ENCODE peak calls at places on chromosomes 16 and 17, in ten cellular contexts. H is GM23248, P is breast epithelium, J is colonic mucosa, N is NB4, C is Peyer's patch, O is cardiac fibroblast, D is dorsolateral prefrontal cortex, W is HL-60, I is fibroblast of pulmonary artery. Y is an unnamed sample.

GRCh38 chr16:75599452-75600277 is 23.4 kb downstream of the ADAT1 start:
- DNase-seq in N (no peak), P (no peak), D (no peak), J (no peak), I (no peak), O (no peak), H (peak), C (no peak), W (no peak), Y (no peak)

GRCh38 chr17:6027342-6028024 is 42.7 kb upstream of the WSCD1 start:
- DNase-seq in W (no peak), P (no peak), C (no peak), N (no peak), I (no peak), D (no peak), H (no peak), J (no peak), O (no peak), Y (no peak)

GRCh38 chr17:77869665-77870132 is 88.8 kb upstream of the TNRC6C start:
- DNase-seq in C (peak), W (peak), N (peak), I (no peak), H (no peak), D (no peak), P (no peak), J (no peak), O (no peak), Y (no peak)

GRCh38 chr17:77444653-77445029 is 303.9 kb downstream of the SEC14L1 start:
- DNase-seq in H (peak), W (no peak), P (no peak), J (peak), N (peak), O (peak), I (peak), D (no peak), C (no peak), Y (no peak)

GRCh38 chr16:72783716-72784320 is 264.1 kb downstream of the ZFHX3 start:
- DNase-seq in D (no peak), J (no peak), N (peak), I (peak), C (no peak), P (no peak), W (no peak), H (peak), O (peak), Y (no peak)

GRCh38 chr16:67185003-67185865 is 1.5 kb upstream of the MATCAP1 start:
- DNase-seq in H (peak), D (peak), W (no peak), N (peak), J (peak), I (peak), O (peak), P (peak), C (peak), Y (peak)

GRCh38 chr17:42403150-42403549 is 14.9 kb upstream of the STAT3 start:
- DNase-seq in O (no peak), J (peak), I (no peak), W (no peak), N (peak), P (no peak), H (no peak), C (peak), D (no peak), Y (peak)

GRCh38 chr16:70460737-70461261 is 6.4 kb downstream of the FCSK start:
- DNase-seq in N (no peak), J (no peak), C (no peak), D (no peak), P (no peak), H (peak), I (peak), W (no peak), O (no peak), Y (no peak)

GRCh38 chr17:19728114-19728495 is 11.7 kb upstream of the SLC47A2 start:
- DNase-seq in W (peak), D (peak), P (peak), J (peak), N (no peak), I (peak), C (peak), O (peak), H (peak), Y (no peak)

GRCh38 chr17:13306310-13306962 is 288.6 kb upstream of the ELAC2 start:
- DNase-seq in I (peak), C (no peak), D (no peak), N (peak), O (peak), H (peak), P (no peak), J (no peak), W (peak), Y (peak)

GRCh38 chr17:42779942-42780815 is at the start of gene WNK4:
- DNase-seq in H (peak), P (no peak), W (no peak), O (peak), N (no peak), J (peak), I (peak), D (no peak), C (no peak), Y (no peak)

GRCh38 chr17:41537990-41538389 is 9.9 kb upstream of the KRT19 start:
- DNase-seq in I (peak), J (no peak), C (no peak), W (no peak), P (peak), O (peak), N (no peak), H (no peak), D (no peak), Y (no peak)

GRCh38 chr17:233473-233941 is 52.1 kb upstream of the DOC2B start:
- DNase-seq in W (no peak), C (no peak), D (no peak), J (peak), O (no peak), I (no peak), H (no peak), N (peak), P (no peak), Y (no peak)

GRCh38 chr17:7837375-7838290 is 3.6 kb downstream of the KDM6B start:
- DNase-seq in J (no peak), P (no peak), I (no peak), W (no peak), C (no peak), N (peak), D (no peak), H (peak), O (no peak), Y (no peak)

GRCh38 chr16:29290631-29291247 is 115.8 kb downstream of the NPIPB11 start:
- DNase-seq in D (no peak), W (peak), J (peak), N (peak), O (peak), I (peak), P (peak), H (peak), C (peak), Y (no peak)

GRCh38 chr16:86676216-86676800 is 98.0 kb downstream of the FOXL1 start:
- DNase-seq in N (no peak), O (peak), D (no peak), J (no peak), I (peak), W (no peak), P (no peak), C (no peak), H (peak), Y (no peak)

GRCh38 chr17:71937914-71938313 is 182.9 kb upstream of the SOX9 start:
- DNase-seq in O (no peak), H (no peak), D (no peak), N (no peak), W (no peak), I (no peak), J (no peak), P (no peak), C (no peak), Y (no peak)

GRCh38 chr16:67000384-67001158 is 12.2 kb downstream of the CES4A start:
- DNase-seq in I (peak), C (peak), J (peak), D (peak), W (peak), H (peak), O (no peak), N (peak), P (peak), Y (no peak)

GRCh38 chr17:63688396-63689020 is 11.4 kb downstream of the LIMD2 start:
- DNase-seq in C (no peak), W (no peak), I (no peak), N (no peak), O (no peak), P (no peak), H (no peak), D (no peak), J (no peak), Y (no peak)

GRCh38 chr16:84752600-84752999 is 52.8 kb downstream of the USP10 start:
- DNase-seq in O (no peak), H (no peak), N (no peak), D (no peak), W (no peak), P (no peak), C (no peak), I (no peak), J (no peak), Y (no peak)

GRCh38 chr16:19804538-19805323 is 79.9 kb downstream of the GPRC5B start:
- DNase-seq in P (peak), D (no peak), H (no peak), N (peak), I (peak), O (peak), C (peak), W (peak), J (peak), Y (peak)

GRCh38 chr16:30113711-30114333 is 485 bp upstream of the GDPD3 start:
- DNase-seq in O (peak), D (no peak), C (no peak), N (no peak), W (no peak), H (peak), J (peak), I (no peak), P (no peak), Y (no peak)

GRCh38 chr17:13544292-13544691 is 57.4 kb downstream of the HS3ST3A1 start:
- DNase-seq in N (no peak), O (peak), P (peak), H (peak), C (no peak), W (no peak), D (no peak), I (peak), J (no peak), Y (no peak)

GRCh38 chr16:12187939-12188673 is 211.6 kb downstream of the SNX29 start:
- DNase-seq in N (no peak), H (peak), O (no peak), D (no peak), P (no peak), I (no peak), W (no peak), C (no peak), J (no peak), Y (no peak)

DNA sequence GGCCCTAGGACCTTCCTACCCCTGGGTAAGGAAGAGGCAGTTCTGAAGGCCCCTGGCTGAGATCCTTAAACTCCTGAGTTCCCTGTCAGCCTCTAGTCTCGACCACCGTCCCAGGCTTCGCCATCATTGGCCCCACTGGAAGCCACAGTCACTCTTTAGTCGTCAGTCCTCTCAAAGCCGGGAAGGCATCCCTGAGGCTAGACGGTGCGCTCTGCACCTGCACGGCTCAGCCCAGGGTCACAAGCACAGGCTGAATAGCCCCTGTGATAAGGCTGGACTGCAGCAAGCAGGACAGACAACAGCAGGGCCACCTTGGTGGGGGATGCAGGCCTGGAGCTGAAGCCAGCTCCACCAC is 3.3 kb upstream of the HEXIM1 start:
- DNase-seq in D (no peak), N (no peak), O (no peak), H (no peak), P (no peak), W (no peak), J (no peak), I (no peak), C (no peak), Y (no peak)
- H3K4me3 ChIP-seq in D (no peak), N (no peak), O (no peak), H (no peak), P (peak), W (no peak), J (no peak), I (no peak), C (peak), Y (no peak)

GRCh38 chr17:80795090-80795609 is 196.5 kb upstream of the CHMP6 start:
- DNase-seq in H (no peak), I (no peak), N (no peak), W (no peak), O (no peak), D (no peak), J (no peak), P (no peak), C (no peak), Y (no peak)

GRCh38 chr17:80793421-80793820 is 198.2 kb upstream of the CHMP6 start:
- DNase-seq in W (no peak), J (no peak), P (no peak), N (no peak), H (no peak), O (no peak), D (no peak), C (no peak), I (no peak), Y (no peak)

GRCh38 chr17:80793851-80794267 is 197.8 kb upstream of the CHMP6 start:
- DNase-seq in W (no peak), N (no peak), J (no peak), C (no peak), O (peak), P (no peak), I (peak), D (no peak), H (peak), Y (no peak)

GRCh38 chr17:80795737-80796136 is 195.9 kb upstream of the CHMP6 start:
- DNase-seq in N (no peak), J (no peak), I (peak), C (no peak), O (no peak), W (no peak), D (peak), H (no peak), P (no peak), Y (no peak)

DNA sequence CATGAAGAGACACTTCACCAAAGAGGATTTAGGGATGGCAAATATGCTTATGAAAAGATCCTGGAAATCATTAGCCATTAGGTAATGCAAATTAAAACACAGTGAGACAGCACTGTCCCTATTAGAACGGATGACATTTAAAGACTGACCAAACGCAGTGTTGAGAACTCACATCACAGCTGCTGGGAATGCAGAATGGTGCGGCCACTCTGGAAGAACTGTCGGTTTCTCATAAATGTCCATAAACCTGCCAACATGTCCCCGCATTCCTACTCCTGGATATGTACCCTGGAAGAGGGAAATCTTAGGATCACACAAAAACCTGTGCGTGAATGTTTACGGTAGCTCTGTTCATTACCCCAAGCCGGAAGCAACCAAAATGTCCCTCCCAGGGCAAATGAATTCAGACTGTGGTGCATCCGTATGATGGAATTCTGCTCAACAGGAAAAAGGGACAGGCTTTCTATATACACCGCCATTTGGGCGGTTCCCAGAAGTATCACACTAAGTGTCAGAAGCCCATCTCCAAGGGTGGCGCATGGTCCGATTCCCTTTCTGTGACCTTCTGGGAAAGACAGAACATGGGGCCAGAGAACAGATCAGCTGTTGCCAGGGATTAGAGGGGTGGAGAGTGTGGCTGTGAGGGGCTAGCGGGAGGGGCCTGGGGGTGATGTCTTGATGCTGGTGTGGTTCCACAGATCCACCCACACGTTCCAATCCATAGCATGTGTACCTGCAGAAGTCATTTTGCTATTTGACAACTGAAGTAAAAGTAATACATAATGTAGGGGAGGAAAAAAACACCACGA is 197.2 kb upstream of the CHMP6 start:
- DNase-seq in C (no peak), H (no peak), I (peak), D (no peak), N (no peak), P (no peak), J (no peak), W (no peak), O (no peak), Y (no peak)
- H3K4me3 ChIP-seq in C (no peak), H (no peak), I (no peak), D (no peak), N (no peak), P (no peak), J (no peak), W (no peak), O (no peak), Y (no peak)

DNA sequence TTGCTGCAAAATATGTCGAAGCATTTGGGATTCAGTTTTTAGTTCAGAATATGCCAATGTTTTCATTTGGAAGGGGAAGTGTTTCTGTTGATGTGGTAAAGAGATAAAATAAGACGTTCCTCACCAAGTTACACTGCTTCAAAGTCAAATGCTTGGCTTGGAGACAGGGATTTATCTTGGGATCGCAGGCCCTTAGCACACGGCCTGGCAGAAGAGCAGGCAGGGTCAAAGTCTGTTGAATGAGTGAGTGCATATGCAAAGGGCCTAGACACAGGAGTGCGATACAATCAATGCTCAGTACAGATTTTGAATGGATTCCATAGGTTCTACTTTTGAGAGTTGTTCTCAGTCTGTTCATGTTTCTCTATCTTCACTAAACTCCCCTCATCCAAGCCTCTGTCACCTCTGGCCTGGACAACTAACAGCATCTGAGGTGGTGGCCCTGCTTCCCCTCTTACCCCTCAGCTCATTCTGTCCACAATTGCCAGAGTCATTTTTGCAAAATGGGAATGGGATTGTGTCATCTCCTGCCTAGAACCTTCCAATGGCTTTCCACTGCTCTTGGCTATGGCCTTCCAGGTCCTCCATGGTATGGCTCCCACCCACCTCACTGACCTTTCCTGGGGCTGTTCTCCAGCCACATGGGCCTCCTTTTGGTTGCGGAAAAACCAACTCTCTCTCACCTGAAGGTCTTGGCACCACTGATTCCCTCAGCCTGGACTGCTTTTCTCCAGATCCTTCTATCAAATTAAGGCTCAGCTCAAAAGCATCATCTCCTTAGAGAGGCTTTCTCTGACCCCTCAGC is 3.2 kb downstream of the DEXI start:
- DNase-seq in O (no peak), N (no peak), W (no peak), D (no peak), C (no peak), H (no peak), P (no peak), I (no peak), J (no peak), Y (no peak)
- H3K4me3 ChIP-seq in O (no peak), N (peak), W (no peak), D (no peak), C (peak), H (peak), P (peak), I (no peak), J (no peak), Y (no peak)

GRCh38 chr17:30234296-30234695 is 1.2 kb downstream of the SLC6A4 start:
- DNase-seq in I (no peak), P (no peak), W (no peak), D (no peak), J (no peak), N (no peak), H (no peak), O (no peak), C (no peak), Y (no peak)
- H3K4me3 ChIP-seq in I (no peak), P (no peak), W (no peak), D (no peak), J (no peak), N (no peak), H (no peak), O (no peak), C (no peak), Y (no peak)

GRCh38 chr16:678858-679807 is 1.1 kb upstream of the STUB1 start:
- DNase-seq in O (peak), D (no peak), I (peak), W (no peak), N (peak), C (peak), P (peak), H (peak), J (peak), Y (peak)
- H3K4me3 ChIP-seq in O (peak), D (peak), I (peak), W (peak), N (peak), C (peak), P (peak), H (peak), J (peak), Y (peak)

GRCh38 chr17:49814781-49815496 is 26.5 kb downstream of the KAT7 start:
- DNase-seq in D (no peak), P (no peak), O (no peak), J (no peak), N (no peak), H (no peak), C (no peak), I (no peak), W (no peak), Y (no peak)
- H3K4me3 ChIP-seq in D (no peak), P (no peak), O (no peak), J (no peak), N (no peak), H (no peak), C (no peak), I (no peak), W (no peak), Y (no peak)